ENCODE peak calls at places on chromosomes 16 and 17, in five cellular contexts. U is GM13977; G is CD8-positive, alpha-beta T cell; D is type B pancreatic cell; W is IMR-90. E is an unnamed sample.

GRCh38 chr17:13140750-13141149 is 122.9 kb upstream of the ELAC2 start:
- DNase-seq in U (no peak), G (no peak), D (no peak), W (peak; percentile 24), E (no peak)

GRCh38 chr17:17315142-17315821 is 12.1 kb downstream of the NT5M start:
- DNase-seq in U (no peak), G (no peak), D (no peak), W (no peak), E (no peak)

GRCh38 chr17:8807070-8807550 is 7.9 kb upstream of the MFSD6L start:
- DNase-seq in U (peak; percentile 88), G (no peak), D (no peak), W (no peak), E (peak; percentile 31)

GRCh38 chr17:71329310-71330098 is 791.3 kb upstream of the SOX9 start:
- DNase-seq in U (no peak), G (no peak), D (no peak), W (no peak), E (no peak)

GRCh38 chr17:37698132-37698615 is 46.7 kb downstream of the HNF1B start:
- DNase-seq in U (no peak), G (no peak), D (no peak), W (peak; percentile 79), E (peak; percentile 92)

GRCh38 chr16:30633526-30633925 is 17.2 kb upstream of the PRR14 start:
- DNase-seq in U (no peak), G (no peak), D (no peak), W (no peak), E (no peak)

GRCh38 chr17:74919440-74920305 is 3.4 kb downstream of the USH1G start:
- DNase-seq in U (no peak), G (no peak), D (no peak), W (no peak), E (no peak)

GRCh38 chr16:24950275-24950674 is 64.9 kb downstream of the ARHGAP17 start:
- DNase-seq in U (no peak), G (no peak), D (no peak), W (peak; percentile 84), E (no peak)

GRCh38 chr17:52885882-52886281 is 727.4 kb upstream of the CA10 start:
- DNase-seq in U (no peak), G (no peak), D (no peak), W (no peak), E (no peak)

GRCh38 chr16:89815639-89816348 is 653 bp downstream of the FANCA start:
- DNase-seq in U (peak; percentile 60), G (no peak), D (no peak), W (no peak), E (no peak)

GRCh38 chr16:719815-720506 is 985 bp upstream of the ANTKMT start:
- DNase-seq in U (no peak), G (no peak), D (no peak), W (no peak), E (peak; percentile 66)

GRCh38 chr17:19316756-19317358 is 45.7 kb downstream of the B9D1 start:
- DNase-seq in U (no peak), G (no peak), D (no peak), W (no peak), E (no peak)

GRCh38 chr17:68509151-68510057 is 2.8 kb upstream of the PRKAR1A start:
- DNase-seq in U (no peak), G (peak; percentile 5), D (no peak), W (no peak), E (peak; percentile 43)

GRCh38 chr17:60137731-60138130 is 12.0 kb upstream of the CA4 start:
- DNase-seq in U (no peak), G (no peak), D (no peak), W (no peak), E (no peak)

GRCh38 chr16:75053791-75054555 is 55.1 kb downstream of the ZNRF1 start:
- DNase-seq in U (no peak), G (no peak), D (no peak), W (no peak), E (no peak)

GRCh38 chr16:7026639-7027038 is 306.0 kb upstream of the RBFOX1 start:
- DNase-seq in U (no peak), G (no peak), D (no peak), W (no peak), E (no peak)

GRCh38 chr16:7021653-7022275 is 310.9 kb upstream of the RBFOX1 start:
- DNase-seq in U (no peak), G (no peak), D (no peak), W (no peak), E (no peak)

DNA sequence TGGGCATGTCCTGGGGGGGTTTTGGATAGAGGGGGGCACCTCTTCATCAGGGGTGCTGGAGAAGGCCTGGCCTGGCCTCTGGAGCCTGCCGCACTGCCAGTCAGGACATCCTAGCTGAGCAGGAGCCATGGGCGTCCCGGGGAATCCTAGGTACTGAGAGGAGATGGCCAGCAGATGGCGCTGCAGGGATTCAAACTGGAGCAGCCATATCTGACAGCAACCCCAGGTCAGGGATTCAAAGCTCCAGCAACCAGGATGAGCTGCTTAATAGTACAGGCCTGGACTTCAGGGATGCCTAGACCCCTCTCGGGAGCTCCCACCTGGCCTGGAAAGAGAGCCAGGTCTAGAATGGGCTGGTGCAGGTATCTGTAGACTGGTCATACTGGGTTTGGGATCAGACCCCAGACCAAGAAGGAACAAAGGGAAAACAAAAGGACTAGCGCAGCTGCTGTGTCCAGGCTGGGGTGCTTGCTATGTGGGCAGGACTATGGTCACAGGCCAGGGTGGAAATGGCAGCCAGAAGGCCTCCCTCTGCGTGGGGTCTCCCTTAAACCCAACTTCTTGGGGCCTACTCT is 306.9 kb upstream of the RBFOX1 start:
- DNase-seq in U (peak; percentile 24), G (no peak), D (peak; percentile 85), W (no peak), E (peak; percentile 27)
- TF ChIP-seq CTCF in U (peak; percentile 48), G (no peak), D (peak; percentile 87), W (no peak), E (peak; percentile 21)

GRCh38 chr17:27430383-27430840 is 25.8 kb upstream of the KSR1 start:
- DNase-seq in U (no peak), G (no peak), D (no peak), W (no peak), E (no peak)
- TF ChIP-seq CTCF in U (no peak), G (no peak), D (no peak), W (no peak), E (no peak)

DNA sequence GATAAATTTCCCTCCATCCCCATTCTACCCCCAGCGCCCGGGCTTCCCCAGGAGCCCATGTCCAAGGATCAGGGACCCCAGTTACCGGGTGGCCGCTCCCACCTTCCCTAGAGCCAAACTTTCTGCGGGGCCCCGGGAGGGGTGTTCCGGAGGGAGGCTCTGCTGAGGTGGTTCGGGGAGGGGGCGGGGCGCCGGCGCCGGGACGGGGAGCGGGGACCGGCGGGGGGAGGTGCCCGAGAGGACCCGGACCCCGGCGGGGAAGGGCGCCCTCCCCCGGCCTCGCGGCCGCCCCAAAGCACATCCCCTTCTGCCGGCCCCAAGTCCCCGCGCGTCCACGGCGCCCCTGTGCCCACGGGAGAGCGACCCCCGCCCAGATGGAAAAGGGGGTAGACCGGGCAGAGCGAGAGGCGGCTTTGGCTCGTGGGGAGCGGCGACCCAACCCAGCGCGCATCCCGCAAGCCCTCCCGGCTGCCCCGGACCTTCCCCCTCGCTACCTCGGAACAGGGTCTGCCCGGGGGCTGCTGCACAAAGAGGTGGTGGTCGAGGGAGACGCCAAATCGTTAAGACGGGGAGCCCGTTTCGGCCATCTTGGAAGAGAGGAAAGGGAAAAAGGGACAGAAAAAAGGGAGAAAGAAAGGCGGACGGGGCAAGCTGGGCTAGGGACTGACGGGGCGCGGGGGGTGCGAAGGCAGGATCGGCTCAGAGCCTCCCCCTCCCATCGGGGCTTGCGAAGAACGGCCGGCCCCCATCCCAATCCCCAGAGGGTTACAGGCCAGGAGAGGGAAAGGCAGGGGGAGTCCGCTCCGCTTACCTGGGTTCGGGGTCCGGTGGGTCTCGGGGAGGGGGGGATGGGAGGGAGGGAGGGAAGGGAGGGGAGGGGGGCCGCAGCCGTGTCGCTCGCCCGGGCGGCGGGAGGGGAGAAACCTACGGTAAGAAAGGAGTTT is 479 bp downstream of the PCGF2 start:
- DNase-seq in U (peak; percentile 71), G (no peak), D (no peak), W (no peak), E (no peak)
- TF ChIP-seq CTCF in U (peak; percentile 39), G (no peak), D (no peak), W (no peak), E (no peak)

GRCh38 chr16:66562986-66563385 is 3.3 kb upstream of the CMTM1 start:
- DNase-seq in U (no peak), G (no peak), D (no peak), W (no peak), E (no peak)

GRCh38 chr16:66561381-66562080 is 4.7 kb upstream of the CMTM1 start:
- DNase-seq in U (no peak), G (no peak), D (no peak), W (no peak), E (no peak)

GRCh38 chr16:66563574-66564334 is 2.5 kb upstream of the CMTM1 start:
- DNase-seq in U (no peak), G (no peak), D (no peak), W (no peak), E (no peak)

GRCh38 chr16:66560107-66560506 is 6.1 kb upstream of the CMTM1 start:
- DNase-seq in U (no peak), G (no peak), D (no peak), W (no peak), E (no peak)

DNA sequence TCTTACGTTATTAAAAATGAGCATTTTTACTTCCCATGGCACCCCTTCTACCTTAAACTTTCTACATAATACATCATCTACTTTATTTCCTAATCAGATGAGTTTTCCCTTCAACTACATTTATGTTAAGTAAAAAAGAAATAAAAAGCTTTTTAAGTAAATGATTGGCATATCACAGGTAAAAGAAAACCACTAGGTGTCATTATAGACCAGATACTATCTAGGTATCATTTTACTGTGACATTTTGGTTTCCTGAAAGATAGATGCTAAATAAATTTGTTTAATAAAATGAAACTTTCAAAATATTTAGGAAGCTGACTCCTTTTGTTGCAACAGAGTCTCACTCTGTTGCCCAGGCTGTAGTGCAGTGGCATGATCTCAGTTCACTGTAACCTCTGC is 3.8 kb upstream of the CMTM1 start:
- DNase-seq in U (no peak), G (no peak), D (no peak), W (no peak), E (peak; percentile 20)
- TF ChIP-seq CTCF in U (peak; percentile 32), G (peak; percentile 61), D (no peak), W (peak; percentile 11), E (peak; percentile 10)

GRCh38 chr16:57113664-57114063 is 21.3 kb downstream of the CPNE2 start:
- DNase-seq in U (no peak), G (no peak), D (no peak), W (no peak), E (no peak)
- TF ChIP-seq CTCF in U (no peak), G (no peak), D (no peak), W (no peak), E (no peak)

GRCh38 chr16:70694088-70694487 is 8.2 kb upstream of the MTSS2 start:
- DNase-seq in U (no peak), G (no peak), D (no peak), W (peak; percentile 78), E (peak; percentile 64)
- TF ChIP-seq CTCF in U (no peak), G (no peak), D (no peak), W (no peak), E (no peak)

E was measured in epithelial cell of esophagus.